ENCODE peak calls at places on chromosomes 13 and 19, in six cellular contexts. One of them, this sample, is unnamed.

GRCh38 chr19:1244693-1245451 is 3.3 kb downstream of the ATP5F1D start:
- DNase-seq in Ammon's horn: no peak
- DNase-seq in heart right ventricle: peak
- DNase-seq in GM04504: no peak
- DNase-seq in EL: no peak
- DNase-seq in cerebellar cortex: no peak
- DNase-seq in this sample: no peak

GRCh38 chr19:6854758-6855157 is 32.6 kb upstream of the ADGRE1 start:
- DNase-seq in heart right ventricle: no peak
- DNase-seq in EL: no peak
- DNase-seq in Ammon's horn: no peak
- DNase-seq in GM04504: no peak
- DNase-seq in cerebellar cortex: no peak
- DNase-seq in this sample: no peak

GRCh38 chr19:33697766-33698165 is 76.0 kb downstream of the CHST8 start:
- DNase-seq in heart right ventricle: no peak
- DNase-seq in cerebellar cortex: no peak
- DNase-seq in EL: no peak
- DNase-seq in Ammon's horn: no peak
- DNase-seq in GM04504: no peak
- DNase-seq in this sample: no peak

GRCh38 chr13:28297341-28297740 is 159.0 kb downstream of the PAN3 start:
- DNase-seq in GM04504: peak
- DNase-seq in Ammon's horn: no peak
- DNase-seq in EL: no peak
- DNase-seq in heart right ventricle: no peak
- DNase-seq in cerebellar cortex: no peak
- DNase-seq in this sample: no peak

GRCh38 chr13:97411894-97412460 is 22.0 kb upstream of the RAP2A start:
- DNase-seq in GM04504: peak
- DNase-seq in Ammon's horn: no peak
- DNase-seq in cerebellar cortex: no peak
- DNase-seq in EL: no peak
- DNase-seq in heart right ventricle: no peak
- DNase-seq in this sample: no peak

GRCh38 chr13:21033866-21034601 is 27.4 kb downstream of the LATS2 start:
- DNase-seq in EL: peak
- DNase-seq in cerebellar cortex: peak
- DNase-seq in heart right ventricle: no peak
- DNase-seq in GM04504: no peak
- DNase-seq in Ammon's horn: no peak
- DNase-seq in this sample: no peak

GRCh38 chr19:58569191-58569942 is 3.8 kb downstream of the MZF1 start:
- DNase-seq in cerebellar cortex: no peak
- DNase-seq in Ammon's horn: no peak
- DNase-seq in heart right ventricle: no peak
- DNase-seq in EL: no peak
- DNase-seq in GM04504: no peak
- DNase-seq in this sample: no peak

GRCh38 chr13:94160875-94161274 is 318.6 kb downstream of the DCT start:
- DNase-seq in heart right ventricle: no peak
- DNase-seq in Ammon's horn: no peak
- DNase-seq in EL: no peak
- DNase-seq in cerebellar cortex: no peak
- DNase-seq in GM04504: no peak
- DNase-seq in this sample: no peak

GRCh38 chr13:109747524-109747923 is 38.9 kb downstream of the IRS2 start:
- DNase-seq in Ammon's horn: no peak
- DNase-seq in GM04504: no peak
- DNase-seq in EL: no peak
- DNase-seq in cerebellar cortex: no peak
- DNase-seq in heart right ventricle: no peak
- DNase-seq in this sample: no peak

GRCh38 chr13:109517516-109517915 is 268.9 kb downstream of the IRS2 start:
- DNase-seq in GM04504: no peak
- DNase-seq in Ammon's horn: no peak
- DNase-seq in EL: no peak
- DNase-seq in cerebellar cortex: no peak
- DNase-seq in heart right ventricle: no peak
- DNase-seq in this sample: no peak

GRCh38 chr19:18542936-18543813 is at the start of gene FKBP8:
- DNase-seq in EL: peak
- DNase-seq in cerebellar cortex: peak
- DNase-seq in GM04504: peak
- DNase-seq in heart right ventricle: peak
- DNase-seq in Ammon's horn: peak
- DNase-seq in this sample: peak

GRCh38 chr13:48411281-48412099 is 1.4 kb downstream of the LPAR6 start:
- DNase-seq in GM04504: no peak
- DNase-seq in cerebellar cortex: no peak
- DNase-seq in heart right ventricle: no peak
- DNase-seq in EL: peak
- DNase-seq in Ammon's horn: no peak
- DNase-seq in this sample: no peak

GRCh38 chr13:19726611-19727010 is 56.1 kb downstream of the PSPC1 start:
- DNase-seq in heart right ventricle: no peak
- DNase-seq in EL: no peak
- DNase-seq in GM04504: no peak
- DNase-seq in cerebellar cortex: no peak
- DNase-seq in Ammon's horn: no peak
- DNase-seq in this sample: no peak

GRCh38 chr13:49643003-49643651 is 14.8 kb downstream of the ARL11 start:
- DNase-seq in cerebellar cortex: no peak
- DNase-seq in EL: no peak
- DNase-seq in GM04504: no peak
- DNase-seq in Ammon's horn: peak
- DNase-seq in heart right ventricle: no peak
- DNase-seq in this sample: no peak

GRCh38 chr19:49705919-49706318 is 15.0 kb downstream of the CPT1C start:
- DNase-seq in EL: no peak
- DNase-seq in GM04504: no peak
- DNase-seq in cerebellar cortex: no peak
- DNase-seq in Ammon's horn: no peak
- DNase-seq in heart right ventricle: no peak
- DNase-seq in this sample: no peak

GRCh38 chr19:45492627-45493470 is 4.0 kb downstream of the RTN2 start:
- DNase-seq in heart right ventricle: peak
- DNase-seq in GM04504: peak
- DNase-seq in EL: peak
- DNase-seq in cerebellar cortex: peak
- DNase-seq in Ammon's horn: peak
- DNase-seq in this sample: no peak

GRCh38 chr13:29301027-29301426 is 294.5 kb downstream of the SLC7A1 start:
- DNase-seq in heart right ventricle: no peak
- DNase-seq in EL: no peak
- DNase-seq in Ammon's horn: no peak
- DNase-seq in GM04504: no peak
- DNase-seq in cerebellar cortex: no peak
- DNase-seq in this sample: no peak

GRCh38 chr13:58573742-58574141 is 942.2 kb downstream of the PCDH17 start:
- DNase-seq in cerebellar cortex: no peak
- DNase-seq in heart right ventricle: no peak
- DNase-seq in GM04504: no peak
- DNase-seq in Ammon's horn: no peak
- DNase-seq in EL: no peak
- DNase-seq in this sample: no peak

GRCh38 chr19:55640577-55641375 is at the start of gene ZNF580:
- DNase-seq in Ammon's horn: peak
- DNase-seq in heart right ventricle: peak
- DNase-seq in cerebellar cortex: peak
- DNase-seq in EL: peak
- DNase-seq in GM04504: no peak
- DNase-seq in this sample: no peak

GRCh38 chr13:51122868-51123267 is 11.8 kb upstream of the C13orf42 start:
- DNase-seq in cerebellar cortex: no peak
- DNase-seq in heart right ventricle: no peak
- DNase-seq in EL: no peak
- DNase-seq in Ammon's horn: no peak
- DNase-seq in GM04504: no peak
- DNase-seq in this sample: no peak

GRCh38 chr13:30846844-30847243 is 59.2 kb upstream of the MEDAG start:
- DNase-seq in Ammon's horn: no peak
- DNase-seq in GM04504: no peak
- DNase-seq in EL: no peak
- DNase-seq in cerebellar cortex: no peak
- DNase-seq in heart right ventricle: no peak
- DNase-seq in this sample: no peak

GRCh38 chr13:73635166-73635787 is 498.9 kb downstream of the KLF12 start:
- DNase-seq in heart right ventricle: no peak
- DNase-seq in EL: no peak
- DNase-seq in Ammon's horn: no peak
- DNase-seq in GM04504: no peak
- DNase-seq in cerebellar cortex: no peak
- DNase-seq in this sample: no peak

GRCh38 chr19:58476498-58477015 is 405 bp downstream of the ZNF446 start:
- DNase-seq in heart right ventricle: no peak
- DNase-seq in EL: peak
- DNase-seq in cerebellar cortex: peak
- DNase-seq in GM04504: no peak
- DNase-seq in Ammon's horn: no peak
- DNase-seq in this sample: no peak

GRCh38 chr19:30344446-30345425 is 27.4 kb upstream of the ZNF536 start:
- DNase-seq in GM04504: no peak
- DNase-seq in heart right ventricle: no peak
- DNase-seq in EL: no peak
- DNase-seq in Ammon's horn: peak
- DNase-seq in cerebellar cortex: no peak
- DNase-seq in this sample: no peak

GRCh38 chr13:99352351-99353271 is 45.4 kb upstream of the GPR183 start:
- DNase-seq in heart right ventricle: no peak
- DNase-seq in EL: no peak
- DNase-seq in GM04504: no peak
- DNase-seq in Ammon's horn: no peak
- DNase-seq in cerebellar cortex: no peak
- DNase-seq in this sample: no peak

GRCh38 chr19:20103091-20103501 is 25.3 kb downstream of the ZNF90 start:
- DNase-seq in heart right ventricle: no peak
- DNase-seq in cerebellar cortex: no peak
- DNase-seq in GM04504: no peak
- DNase-seq in Ammon's horn: no peak
- DNase-seq in EL: peak
- DNase-seq in this sample: no peak

GRCh38 chr19:50906217-50906616 is 5.0 kb downstream of the KLK4 start:
- DNase-seq in heart right ventricle: no peak
- DNase-seq in cerebellar cortex: peak
- DNase-seq in Ammon's horn: no peak
- DNase-seq in GM04504: no peak
- DNase-seq in EL: no peak
- DNase-seq in this sample: no peak

This sample was measured in GOT3.